ENCODE peak calls at places on chromosomes 4 and X, in five cellular contexts. H, T, I, N and U are unnamed samples. For H3K36me3, the result is how much of the 10 kb centered on the place peaks cover.

GRCh38 chrX:31243804-31244203 is 172.0 kb upstream of the FTHL17 start:
- DNase-seq in I (no peak), N (no peak), H (no peak), T (no peak), U (no peak)

GRCh38 chrX:44152867-44153266 is 179.7 kb upstream of the NDP start:
- DNase-seq in H (no peak), I (no peak), N (no peak), T (no peak), U (no peak)

GRCh38 chr4:169604131-169604900 is 8.1 kb downstream of the NEK1 start:
- DNase-seq in N (no peak), I (no peak), H (no peak), T (peak), U (no peak)

GRCh38 chr4:15376594-15376993 is 51.2 kb upstream of the C1QTNF7 start:
- DNase-seq in H (no peak), T (peak), N (no peak), I (peak), U (no peak)

GRCh38 chr4:37762294-37763163 is 64.0 kb upstream of the PGM2 start:
- DNase-seq in H (no peak), I (peak), T (peak), N (peak), U (peak)

GRCh38 chrX:123648028-123648810 is 84.6 kb downstream of the THOC2 start:
- DNase-seq in H (no peak), N (no peak), T (peak), I (peak), U (no peak)

GRCh38 chr4:113336556-113336955 is 287.1 kb downstream of the ANK2 start:
- DNase-seq in N (no peak), T (peak), H (no peak), I (no peak), U (no peak)

GRCh38 chr4:53601251-53601764 is 10.0 kb upstream of the LNX1 start:
- DNase-seq in N (no peak), I (peak), H (peak), T (peak), U (peak)

GRCh38 chr4:189773909-189774308 is 166.8 kb upstream of the FRG1 start:
- DNase-seq in I (no peak), H (no peak), N (no peak), T (peak), U (no peak)

GRCh38 chrX:12978205-12979010 is 3.5 kb downstream of the TMSB4X start:
- DNase-seq in N (no peak), H (peak), T (peak), I (peak), U (peak)

GRCh38 chrX:102835504-102836146 is 101.4 kb upstream of the RAB40AL start:
- DNase-seq in H (peak), T (peak), I (peak), N (no peak), U (peak)

GRCh38 chr4:135240796-135241195 is 1039.2 kb upstream of the PABPC4L start:
- DNase-seq in T (no peak), N (no peak), H (no peak), I (no peak), U (no peak)

GRCh38 chrX:69504626-69505612 is 793 bp downstream of the NALF2 start:
- DNase-seq in H (no peak), N (no peak), T (no peak), I (peak), U (peak)

GRCh38 chrX:152897216-152898144 is at the start of gene ZNF185:
- DNase-seq in H (no peak), T (peak), I (peak), N (no peak), U (no peak)

GRCh38 chrX:53642326-53642725 is 44.2 kb downstream of the HUWE1 start:
- DNase-seq in H (no peak), I (no peak), N (no peak), T (no peak), U (no peak)
- H3K36me3 ChIP-seq in H (under half), I (half or more), N (under half), T (half or more), U (half or more)

GRCh38 chr4:187604984-187605383 is 390.6 kb upstream of the ZFP42 start:
- DNase-seq in I (peak), N (no peak), H (no peak), T (no peak), U (no peak)
- H2AFZ ChIP-seq in I (peak), N (no peak), H (no peak), T (no peak), U (no peak)

GRCh38 chrX:129462707-129463106 is 60.6 kb downstream of the SMARCA1 start:
- DNase-seq in H (peak), T (peak), N (no peak), I (no peak), U (no peak)
- TF ChIP-seq CTCF in H (peak), T (peak), N (no peak), I (no peak), U (peak)

GRCh38 chr4:70969076-70969475 is 24.4 kb upstream of the DCK start:
- DNase-seq in I (no peak), N (no peak), T (no peak), H (no peak), U (no peak)
- H3K36me3 ChIP-seq in I (under half), N (under half), T (under half), H (under half), U (under half)

DNA sequence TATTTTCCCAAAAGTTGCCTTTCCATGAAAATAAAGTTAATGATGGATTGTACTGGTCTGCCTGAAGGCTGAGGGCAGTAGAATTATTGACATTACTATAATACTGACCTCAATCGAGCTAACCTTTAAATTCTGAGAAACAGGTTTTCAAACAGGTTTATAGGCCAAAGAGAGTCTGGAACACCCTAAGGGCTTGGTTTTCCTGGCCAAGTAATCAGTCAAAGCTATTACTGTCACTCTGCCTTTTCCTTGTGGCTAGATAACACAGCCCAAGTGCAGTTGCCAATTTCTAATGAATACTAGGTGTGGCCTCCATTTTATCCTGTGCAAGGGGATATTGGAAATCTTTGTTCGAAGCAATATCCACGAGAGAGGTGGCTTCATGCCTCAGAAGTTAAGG is 75.2 kb downstream of the INTS12 start:
- DNase-seq in N (no peak), I (no peak), T (peak), H (no peak), U (no peak)
- H2AFZ ChIP-seq in N (no peak), I (no peak), T (no peak), H (peak), U (no peak)

DNA sequence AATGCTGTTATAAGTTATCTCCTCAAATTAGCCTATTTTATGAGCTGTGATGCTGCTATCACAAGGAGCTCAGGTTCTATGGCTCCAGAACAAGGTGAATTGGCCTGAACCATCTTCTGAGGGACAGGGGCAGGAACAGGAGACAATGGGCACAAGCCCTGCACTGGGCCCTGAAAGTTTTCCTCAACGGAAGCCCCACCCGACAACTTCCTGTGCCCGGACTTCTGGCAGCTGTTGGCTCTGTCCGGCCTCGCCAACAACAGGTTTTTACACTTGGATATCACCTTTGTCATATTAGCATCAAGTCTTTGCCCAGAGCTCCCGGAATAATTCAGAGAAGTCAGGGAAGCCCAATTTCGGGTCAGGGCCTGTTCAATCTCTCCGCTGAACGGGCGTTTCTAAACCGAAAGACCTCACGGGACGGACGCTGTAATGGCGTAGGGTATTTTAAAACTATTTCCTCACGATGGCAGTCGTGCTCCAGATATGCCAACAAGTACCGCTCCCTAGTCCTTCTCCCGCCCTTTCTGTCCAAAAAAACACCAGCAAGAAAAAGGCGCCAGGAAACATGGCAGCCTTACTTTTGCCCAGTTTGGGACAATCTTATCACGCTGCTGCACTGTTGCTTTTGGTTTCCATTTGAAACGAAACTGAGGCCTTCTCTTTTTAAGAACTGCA is 201.0 kb upstream of the STK26 start:
- DNase-seq in I (no peak), H (peak), T (no peak), N (no peak), U (no peak)
- TF ChIP-seq CTCF in I (no peak), H (peak), T (no peak), N (no peak), U (no peak)